ENCODE peak calls at places on chromosomes 13 and 19, in four cellular contexts. A is WTC11, O is H1, H is SK-N-SH. E is an unnamed sample.

GRCh38 chr19:33248954-33249613 is 23.4 kb upstream of the SLC7A10 start:
- DNase-seq in A (no peak), O (no peak), H (peak), E (no peak)

GRCh38 chr19:31220540-31220939 is 128.7 kb downstream of the TSHZ3 start:
- DNase-seq in A (no peak), O (no peak), H (no peak), E (peak)

GRCh38 chr13:58087566-58087965 is 456.0 kb downstream of the PCDH17 start:
- DNase-seq in A (no peak), O (no peak), H (no peak), E (no peak)

GRCh38 chr19:45676851-45677263 is 8.8 kb downstream of the GIPR start:
- DNase-seq in A (no peak), O (peak), H (no peak), E (no peak)

GRCh38 chr19:2016041-2016807 is 710 bp upstream of the BTBD2 start:
- DNase-seq in A (peak), O (no peak), H (peak), E (peak)

GRCh38 chr19:47155141-47155540 is 24.5 kb downstream of the SAE1 start:
- DNase-seq in A (no peak), O (no peak), H (no peak), E (no peak)

GRCh38 chr13:102195566-102196462 is 206.0 kb downstream of the FGF14 start:
- DNase-seq in A (no peak), O (no peak), H (peak), E (no peak)

GRCh38 chr13:54185785-54186184 is 1157.2 kb downstream of the OLFM4 start:
- DNase-seq in A (peak), O (peak), H (no peak), E (no peak)

GRCh38 chr13:39765801-39766463 is 110.5 kb downstream of the COG6 start:
- DNase-seq in A (peak), O (no peak), H (peak), E (no peak)

GRCh38 chr13:98044301-98044700 is 90.8 kb downstream of the IPO5 start:
- DNase-seq in A (no peak), O (no peak), H (no peak), E (no peak)

GRCh38 chr19:33767898-33768413 is 28.7 kb upstream of the KCTD15 start:
- DNase-seq in A (peak), O (peak), H (no peak), E (peak)

GRCh38 chr19:46736544-46737274 is 9.1 kb upstream of the FKRP start:
- DNase-seq in A (no peak), O (no peak), H (no peak), E (peak)

GRCh38 chr13:92500192-92500591 is 726.4 kb upstream of the GPC6 start:
- DNase-seq in A (no peak), O (no peak), H (no peak), E (no peak)

GRCh38 chr13:63864171-63864902 is 2448.7 kb upstream of the PCDH20 start:
- DNase-seq in A (no peak), O (no peak), H (no peak), E (no peak)

GRCh38 chr13:80109313-80109712 is 231.6 kb downstream of the SPRY2 start:
- DNase-seq in A (no peak), O (no peak), H (no peak), E (no peak)

GRCh38 chr19:18999896-19000620 is 33.3 kb downstream of the SUGP2 start:
- DNase-seq in A (peak), O (no peak), H (peak), E (no peak)

DNA sequence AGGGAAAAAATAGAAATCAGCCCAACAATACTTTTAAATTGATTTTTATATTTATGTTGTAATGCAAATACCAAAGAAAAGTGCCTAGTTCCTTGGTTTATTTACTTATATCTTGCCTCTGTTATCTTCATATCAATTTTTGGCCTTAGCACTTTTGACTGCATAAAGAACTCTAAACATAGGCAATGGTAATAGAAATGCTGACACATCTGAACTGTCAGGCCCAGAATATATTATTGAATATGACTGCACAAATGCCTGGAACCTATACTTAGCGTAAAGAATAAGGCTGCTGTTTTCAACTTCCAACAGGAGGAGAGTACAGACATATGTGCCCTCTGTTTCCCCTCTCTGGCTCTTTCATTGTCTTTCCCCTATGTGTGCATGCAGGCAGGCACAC is 91.1 kb downstream of the DNAJC15 start:
- DNase-seq in A (no peak), O (no peak), H (no peak), E (no peak)
- TF ChIP-seq TEAD4 in A (no peak), O (no peak), H (no peak), E (no peak)

DNA sequence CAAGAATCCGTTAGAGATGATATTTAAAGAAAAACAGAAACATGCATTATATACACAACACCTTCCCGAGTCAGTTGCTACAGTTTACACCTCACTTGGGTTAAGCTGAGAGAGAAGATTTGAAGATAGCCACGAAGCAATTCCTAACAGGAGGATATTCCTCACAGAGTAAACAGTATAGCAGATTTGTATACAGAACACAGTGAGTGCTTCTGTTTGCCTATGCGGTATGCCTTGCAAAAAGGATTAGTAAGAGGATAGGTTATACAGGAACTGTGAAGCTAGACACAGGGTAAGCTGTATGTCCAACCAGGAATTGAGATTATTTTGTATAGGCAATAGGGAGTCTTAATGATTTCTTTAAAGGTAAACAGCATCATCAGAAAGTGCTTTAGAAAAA is 471.8 kb downstream of the LIG4 start:
- DNase-seq in A (no peak), O (no peak), H (no peak), E (no peak)
- TF ChIP-seq TEAD4 in A (no peak), O (no peak), H (no peak), E (no peak)

DNA sequence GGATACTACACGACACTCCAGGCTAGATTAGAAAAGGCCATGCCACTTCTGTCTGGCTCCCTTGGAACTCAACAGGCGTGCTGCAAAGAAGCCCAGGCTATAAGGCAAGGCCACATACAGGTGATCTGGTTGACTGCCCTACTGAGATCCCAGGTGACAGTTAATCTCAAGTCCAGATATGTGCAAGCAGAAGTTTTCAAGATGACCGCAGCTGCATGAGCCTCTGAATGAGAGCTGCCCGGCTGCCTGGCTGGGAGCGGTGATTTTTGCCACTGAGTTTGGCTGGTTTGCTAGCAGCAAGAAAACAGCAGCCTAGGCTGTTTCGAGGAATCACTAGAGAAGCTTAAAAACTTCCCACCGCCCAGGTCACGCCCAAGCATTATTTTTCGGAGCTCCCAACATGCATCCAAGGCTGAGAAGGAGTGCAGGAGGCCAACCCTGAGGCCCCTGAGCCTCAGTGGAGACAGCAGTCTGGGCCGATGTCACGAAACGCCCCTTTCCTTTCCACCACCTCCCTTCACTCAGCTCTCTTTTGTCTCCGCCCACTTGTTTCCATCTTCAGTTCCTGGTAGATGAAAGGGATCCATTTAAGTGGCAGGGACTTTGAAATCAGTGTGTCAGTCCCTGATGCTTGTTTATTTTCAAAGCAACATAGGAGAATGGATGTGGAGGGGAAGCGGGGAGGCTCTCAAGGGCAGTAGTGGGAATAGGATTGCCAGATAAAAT is 13.9 kb upstream of the URI1 start:
- DNase-seq in A (peak), O (no peak), H (no peak), E (no peak)
- TF ChIP-seq TEAD4 in A (no peak), O (no peak), H (no peak), E (no peak)

GRCh38 chr19:58387338-58388174 is 487 bp downstream of the RPS5 start:
- DNase-seq in A (no peak), O (no peak), H (peak), E (no peak)
- TF ChIP-seq TEAD4 in A (no peak), O (no peak), H (no peak), E (no peak)